ENCODE peak calls at places on chromosomes 2 and 18, in four cellular contexts. U is GM12878, E is K562, B is GM12891. G is an unnamed sample.

GRCh38 chr18:31973929-31974546 is 31.1 kb upstream of the TRAPPC8 start:
- DNase-seq in U (no peak), E (no peak), B (no peak), G (no peak)

GRCh38 chr2:190980630-190981214 is 33.2 kb downstream of the STAT1 start:
- DNase-seq in U (no peak), E (no peak), B (no peak), G (no peak)

GRCh38 chr2:84807063-84807485 is 73.8 kb downstream of the TRABD2A start:
- DNase-seq in U (no peak), E (no peak), B (no peak), G (no peak)

GRCh38 chr18:26322892-26323653 is 96.8 kb downstream of the TAF4B start:
- DNase-seq in U (no peak), E (no peak), B (no peak), G (no peak)

GRCh38 chr18:76859474-76860339 is 37.4 kb downstream of the ZNF236 start:
- DNase-seq in U (peak), E (no peak), B (no peak), G (no peak)

GRCh38 chr2:66301073-66301766 is 133.7 kb upstream of the MEIS1 start:
- DNase-seq in U (no peak), E (no peak), B (no peak), G (no peak)

GRCh38 chr2:205166749-205167148 is 515.6 kb upstream of the NRP2 start:
- DNase-seq in U (no peak), E (no peak), B (no peak), G (no peak)

GRCh38 chr2:218260742-218261423 is at the start of gene GPBAR1:
- DNase-seq in U (no peak), E (no peak), B (no peak), G (no peak)

GRCh38 chr2:230262246-230262645 is 36.7 kb downstream of the SP140 start:
- DNase-seq in U (no peak), E (no peak), B (no peak), G (no peak)

GRCh38 chr2:222000326-222000725 is 298.5 kb downstream of the PAX3 start:
- DNase-seq in U (no peak), E (no peak), B (no peak), G (no peak)

GRCh38 chr18:23503967-23504352 is 649 bp downstream of the RMC1 start:
- DNase-seq in U (no peak), E (no peak), B (no peak), G (no peak)

GRCh38 chr2:1804865-1805264 is 60.5 kb upstream of the PXDN start:
- DNase-seq in U (no peak), E (no peak), B (no peak), G (no peak)

GRCh38 chr2:120740765-120741513 is 5.3 kb downstream of the GLI2 start:
- DNase-seq in U (no peak), E (no peak), B (no peak), G (no peak)

GRCh38 chr2:233414777-233415570 is 60.7 kb downstream of the DGKD start:
- DNase-seq in U (no peak), E (no peak), B (no peak), G (no peak)

GRCh38 chr2:233417282-233417681 is 63.0 kb downstream of the DGKD start:
- DNase-seq in U (no peak), E (no peak), B (no peak), G (no peak)

GRCh38 chr2:233418052-233418760 is 63.9 kb downstream of the DGKD start:
- DNase-seq in U (no peak), E (no peak), B (no peak), G (no peak)

GRCh38 chr2:233416199-233416598 is 61.9 kb downstream of the DGKD start:
- DNase-seq in U (no peak), E (no peak), B (no peak), G (no peak)

GRCh38 chr2:233416706-233417105 is 62.4 kb downstream of the DGKD start:
- DNase-seq in U (no peak), E (no peak), B (no peak), G (no peak)
- TF ChIP-seq SPI1 in U (no peak), E (no peak), B (no peak), G (no peak)

GRCh38 chr2:231692847-231693246 is 15.5 kb upstream of the PTMA start:
- DNase-seq in U (no peak), E (no peak), B (no peak), G (no peak)

GRCh38 chr2:231689509-231689893 is 18.8 kb upstream of the PTMA start:
- DNase-seq in U (no peak), E (no peak), B (no peak), G (no peak)

GRCh38 chr2:231693956-231694355 is 14.4 kb upstream of the PTMA start:
- DNase-seq in U (no peak), E (no peak), B (no peak), G (no peak)

GRCh38 chr2:231688616-231689508 is 19.5 kb upstream of the PTMA start:
- DNase-seq in U (no peak), E (no peak), B (no peak), G (no peak)

DNA sequence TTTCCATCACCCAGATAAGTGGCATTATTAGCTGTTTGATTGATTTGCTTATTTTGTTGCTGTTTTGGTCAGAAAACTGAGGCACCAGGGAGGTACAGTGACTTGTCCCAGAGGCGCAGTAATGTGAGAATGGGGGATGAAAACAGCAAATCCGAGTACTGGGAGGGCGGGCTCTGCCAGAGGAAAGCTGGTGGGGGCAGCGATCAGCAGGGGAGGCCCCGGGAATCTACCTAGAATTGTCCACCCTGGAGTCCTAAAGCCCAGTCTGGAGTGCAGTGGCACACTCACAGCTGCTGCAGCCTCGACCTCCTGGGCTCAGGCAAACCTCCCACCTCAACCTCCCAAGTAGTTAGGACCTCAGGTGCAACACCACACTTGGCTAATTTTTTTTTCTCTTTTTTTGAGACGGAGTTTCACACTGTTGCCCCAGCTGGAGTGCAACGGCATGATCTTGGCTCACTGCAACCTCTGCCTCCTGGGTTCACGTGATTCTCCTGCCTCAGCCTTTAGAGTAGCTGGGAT is 17.0 kb upstream of the PTMA start:
- DNase-seq in U (no peak), E (no peak), B (no peak), G (no peak)
- TF ChIP-seq SPI1 in U (no peak), E (no peak), B (no peak), G (no peak)

GRCh38 chr2:14716319-14716718 is 83.8 kb downstream of the LRATD1 start:
- DNase-seq in U (no peak), E (no peak), B (no peak), G (no peak)

GRCh38 chr2:14713248-14713647 is 80.7 kb downstream of the LRATD1 start:
- DNase-seq in U (no peak), E (no peak), B (no peak), G (no peak)

GRCh38 chr2:14715600-14715999 is 83.1 kb downstream of the LRATD1 start:
- DNase-seq in U (no peak), E (no peak), B (no peak), G (no peak)

GRCh38 chr2:14717131-14717530 is 84.6 kb downstream of the LRATD1 start:
- DNase-seq in U (no peak), E (no peak), B (no peak), G (no peak)

DNA sequence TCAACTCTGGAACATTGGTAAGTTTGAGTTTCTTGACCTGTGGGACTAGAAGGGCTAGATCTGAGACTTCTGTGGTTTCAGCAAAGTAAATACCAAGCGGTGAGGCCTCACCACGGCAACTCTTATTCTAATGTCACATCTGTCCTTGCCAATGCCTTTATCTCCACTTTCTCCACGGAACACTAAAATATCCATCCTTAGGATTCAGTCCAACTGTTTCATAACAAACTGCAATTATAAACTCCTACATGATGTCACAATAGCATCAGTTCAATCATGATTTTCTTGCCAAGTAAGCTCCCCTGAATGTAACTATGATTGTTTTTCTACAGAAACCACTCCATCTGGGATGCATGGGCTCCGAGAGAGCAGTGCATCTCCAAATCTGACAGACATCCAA is 79.6 kb downstream of the LRATD1 start:
- DNase-seq in U (no peak), E (no peak), B (no peak), G (no peak)
- TF ChIP-seq SPI1 in U (no peak), E (no peak), B (no peak), G (no peak)

GRCh38 chr2:181457121-181457740 is at the start of gene ITGA4:
- DNase-seq in U (peak), E (peak), B (peak), G (peak)

GRCh38 chr2:181458881-181459280 is 1.7 kb downstream of the ITGA4 start:
- DNase-seq in U (no peak), E (no peak), B (no peak), G (no peak)

GRCh38 chr2:181457741-181458425 is 697 bp downstream of the ITGA4 start:
- DNase-seq in U (no peak), E (no peak), B (no peak), G (peak)

GRCh38 chr2:181454990-181455520 is 2.1 kb upstream of the ITGA4 start:
- DNase-seq in U (no peak), E (no peak), B (no peak), G (no peak)

GRCh38 chr2:181456660-181457120 is 496 bp upstream of the ITGA4 start:
- DNase-seq in U (peak), E (no peak), B (no peak), G (peak)
- TF ChIP-seq SPI1 in U (peak), E (no peak), B (peak), G (peak)

DNA sequence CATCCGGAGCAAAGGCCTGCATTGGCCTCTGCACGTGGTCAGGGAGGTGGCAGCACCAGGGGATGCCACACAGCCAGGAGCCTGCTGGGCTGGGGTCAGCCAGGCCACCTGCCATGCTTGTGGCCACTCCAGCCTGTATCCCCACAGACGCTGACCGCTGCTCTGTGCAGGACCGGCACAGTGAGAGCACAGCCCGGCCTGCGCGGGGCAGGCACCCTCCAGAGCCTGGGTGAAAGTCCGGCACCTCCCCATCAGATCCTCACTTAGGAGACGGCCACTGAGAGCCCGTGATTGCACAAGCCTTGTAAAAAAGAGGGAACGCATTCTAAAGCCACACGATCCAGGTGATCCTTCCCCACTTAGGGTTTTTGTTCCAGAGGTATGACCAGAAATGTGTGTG is 42.2 kb downstream of the TWIST2 start:
- DNase-seq in U (no peak), E (no peak), B (no peak), G (no peak)
- TF ChIP-seq SPI1 in U (no peak), E (no peak), B (no peak), G (no peak)

GRCh38 chr2:46300406-46300832 is 3.2 kb downstream of the EPAS1 start:
- DNase-seq in U (no peak), E (no peak), B (no peak), G (no peak)
- TF ChIP-seq SPI1 in U (no peak), E (no peak), B (no peak), G (no peak)

DNA sequence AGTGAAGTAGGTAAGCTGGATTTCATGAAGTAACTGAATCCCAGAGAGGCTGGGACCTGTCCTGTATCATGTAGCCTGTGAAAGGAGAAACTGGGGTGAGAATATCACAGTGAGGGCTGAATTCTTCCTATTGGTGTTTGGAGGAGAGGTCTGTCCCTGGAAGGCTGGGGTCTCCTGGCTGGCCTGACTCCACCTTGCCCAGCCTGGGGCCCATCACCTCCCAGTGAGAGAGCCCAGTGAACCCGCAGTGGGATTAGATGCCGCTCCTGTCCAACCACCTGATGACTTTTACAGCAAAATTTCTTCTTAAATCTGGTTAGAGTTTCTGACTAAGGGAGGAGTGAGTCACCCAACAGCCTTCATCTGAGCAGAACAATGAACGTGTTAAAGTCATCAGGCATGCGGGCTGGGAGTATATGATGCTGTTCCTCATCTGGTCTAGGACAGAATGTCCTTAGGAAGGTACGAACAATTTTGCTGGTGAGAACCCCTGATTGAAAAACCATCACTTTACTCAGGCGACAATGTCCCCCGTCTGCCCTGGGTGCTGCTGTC is 152.9 kb downstream of the LPIN1 start:
- DNase-seq in U (no peak), E (no peak), B (no peak), G (no peak)
- TF ChIP-seq SPI1 in U (no peak), E (no peak), B (no peak), G (no peak)